ENCODE peak calls at places on chromosomes 6 and 20, in seven cellular contexts. One of them, this sample, is unnamed.

GRCh38 chr20:19867940-19868371 is 109.9 kb downstream of the RIN2 start:
- DNase-seq in ACHN: no peak
- DNase-seq in CD8-positive, alpha-beta T cell: no peak
- DNase-seq in H54: no peak
- DNase-seq in ovary: no peak
- DNase-seq in T follicular helper cell: no peak
- DNase-seq in cerebellar cortex: no peak
- DNase-seq in this sample: no peak

GRCh38 chr6:15443119-15443518 is 197.2 kb downstream of the JARID2 start:
- DNase-seq in ACHN: peak
- DNase-seq in CD8-positive, alpha-beta T cell: no peak
- DNase-seq in H54: peak
- DNase-seq in ovary: no peak
- DNase-seq in T follicular helper cell: no peak
- DNase-seq in cerebellar cortex: no peak
- DNase-seq in this sample: no peak

GRCh38 chr6:1703923-1704322 is 94.2 kb downstream of the FOXC1 start:
- DNase-seq in ACHN: no peak
- DNase-seq in CD8-positive, alpha-beta T cell: no peak
- DNase-seq in H54: no peak
- DNase-seq in ovary: no peak
- DNase-seq in T follicular helper cell: no peak
- DNase-seq in cerebellar cortex: no peak
- DNase-seq in this sample: no peak

GRCh38 chr20:1894471-1894950 is 696 bp upstream of the SIRPA start:
- DNase-seq in ACHN: peak
- DNase-seq in CD8-positive, alpha-beta T cell: no peak
- DNase-seq in H54: peak
- DNase-seq in ovary: peak
- DNase-seq in T follicular helper cell: no peak
- DNase-seq in cerebellar cortex: no peak
- DNase-seq in this sample: no peak

GRCh38 chr6:8277769-8278168 is 157.6 kb downstream of the SLC35B3 start:
- DNase-seq in ACHN: no peak
- DNase-seq in CD8-positive, alpha-beta T cell: no peak
- DNase-seq in H54: no peak
- DNase-seq in ovary: no peak
- DNase-seq in T follicular helper cell: no peak
- DNase-seq in cerebellar cortex: no peak
- DNase-seq in this sample: no peak

GRCh38 chr6:98827295-98828159 is 6.8 kb upstream of the POU3F2 start:
- DNase-seq in ACHN: no peak
- DNase-seq in CD8-positive, alpha-beta T cell: no peak
- DNase-seq in H54: no peak
- DNase-seq in ovary: no peak
- DNase-seq in T follicular helper cell: no peak
- DNase-seq in cerebellar cortex: no peak
- DNase-seq in this sample: no peak

GRCh38 chr6:126620747-126621146 is 280.8 kb downstream of the CENPW start:
- DNase-seq in ACHN: no peak
- DNase-seq in CD8-positive, alpha-beta T cell: no peak
- DNase-seq in H54: no peak
- DNase-seq in ovary: no peak
- DNase-seq in T follicular helper cell: no peak
- DNase-seq in cerebellar cortex: no peak
- DNase-seq in this sample: no peak

GRCh38 chr6:15495375-15495901 is 167.4 kb downstream of the DTNBP1 start:
- DNase-seq in ACHN: no peak
- DNase-seq in CD8-positive, alpha-beta T cell: no peak
- DNase-seq in H54: no peak
- DNase-seq in ovary: no peak
- DNase-seq in T follicular helper cell: no peak
- DNase-seq in cerebellar cortex: no peak
- DNase-seq in this sample: no peak

GRCh38 chr6:138346302-138347195 is 31.2 kb upstream of the SMIM28 start:
- DNase-seq in ACHN: peak
- DNase-seq in CD8-positive, alpha-beta T cell: no peak
- DNase-seq in H54: no peak
- DNase-seq in ovary: no peak
- DNase-seq in T follicular helper cell: no peak
- DNase-seq in cerebellar cortex: no peak
- DNase-seq in this sample: no peak

GRCh38 chr6:15841937-15842698 is 179.3 kb upstream of the DTNBP1 start:
- DNase-seq in ACHN: no peak
- DNase-seq in CD8-positive, alpha-beta T cell: no peak
- DNase-seq in H54: no peak
- DNase-seq in ovary: no peak
- DNase-seq in T follicular helper cell: no peak
- DNase-seq in cerebellar cortex: peak
- DNase-seq in this sample: no peak

GRCh38 chr6:19789100-19789805 is 47.9 kb upstream of the ID4 start:
- DNase-seq in ACHN: no peak
- DNase-seq in CD8-positive, alpha-beta T cell: no peak
- DNase-seq in H54: no peak
- DNase-seq in ovary: no peak
- DNase-seq in T follicular helper cell: no peak
- DNase-seq in cerebellar cortex: no peak
- DNase-seq in this sample: no peak

GRCh38 chr20:11296951-11297350 is 620.7 kb upstream of the BTBD3 start:
- DNase-seq in ACHN: no peak
- DNase-seq in CD8-positive, alpha-beta T cell: no peak
- DNase-seq in H54: no peak
- DNase-seq in ovary: no peak
- DNase-seq in T follicular helper cell: no peak
- DNase-seq in cerebellar cortex: no peak
- DNase-seq in this sample: no peak

GRCh38 chr6:6740595-6740994 is 152.1 kb downstream of the LY86 start:
- DNase-seq in ACHN: no peak
- DNase-seq in CD8-positive, alpha-beta T cell: no peak
- DNase-seq in H54: no peak
- DNase-seq in ovary: no peak
- DNase-seq in T follicular helper cell: no peak
- DNase-seq in cerebellar cortex: no peak
- DNase-seq in this sample: no peak

GRCh38 chr6:69867075-69867911 is 937 bp downstream of the COL19A1 start:
- DNase-seq in ACHN: peak
- DNase-seq in CD8-positive, alpha-beta T cell: peak
- DNase-seq in H54: no peak
- DNase-seq in ovary: peak
- DNase-seq in T follicular helper cell: peak
- DNase-seq in cerebellar cortex: peak
- DNase-seq in this sample: peak

GRCh38 chr20:3382836-3383235 is 24.6 kb downstream of the DNAAF9 start:
- DNase-seq in ACHN: no peak
- DNase-seq in CD8-positive, alpha-beta T cell: no peak
- DNase-seq in H54: no peak
- DNase-seq in ovary: no peak
- DNase-seq in T follicular helper cell: no peak
- DNase-seq in cerebellar cortex: no peak
- DNase-seq in this sample: no peak

GRCh38 chr20:52889225-52889624 is 82.9 kb upstream of the TSHZ2 start:
- DNase-seq in ACHN: no peak
- DNase-seq in CD8-positive, alpha-beta T cell: no peak
- DNase-seq in H54: no peak
- DNase-seq in ovary: no peak
- DNase-seq in T follicular helper cell: no peak
- DNase-seq in cerebellar cortex: no peak
- DNase-seq in this sample: no peak

GRCh38 chr20:36865076-36865860 is 10.7 kb upstream of the TLDC2 start:
- DNase-seq in ACHN: no peak
- DNase-seq in CD8-positive, alpha-beta T cell: no peak
- DNase-seq in H54: no peak
- DNase-seq in ovary: no peak
- DNase-seq in T follicular helper cell: no peak
- DNase-seq in cerebellar cortex: no peak
- DNase-seq in this sample: no peak

GRCh38 chr6:17589402-17590116 is 10.5 kb upstream of the FAM8A1 start:
- DNase-seq in ACHN: peak
- DNase-seq in CD8-positive, alpha-beta T cell: no peak
- DNase-seq in H54: peak
- DNase-seq in ovary: no peak
- DNase-seq in T follicular helper cell: no peak
- DNase-seq in cerebellar cortex: no peak
- DNase-seq in this sample: no peak

GRCh38 chr20:26163890-26164289 is 467.2 kb upstream of the ZNF337 start:
- DNase-seq in ACHN: peak
- DNase-seq in CD8-positive, alpha-beta T cell: no peak
- DNase-seq in H54: peak
- DNase-seq in ovary: no peak
- DNase-seq in T follicular helper cell: no peak
- DNase-seq in cerebellar cortex: no peak
- DNase-seq in this sample: no peak

GRCh38 chr6:27847706-27848105 is 64.5 kb downstream of the OR2B2 start:
- DNase-seq in ACHN: no peak
- DNase-seq in CD8-positive, alpha-beta T cell: no peak
- DNase-seq in H54: no peak
- DNase-seq in ovary: no peak
- DNase-seq in T follicular helper cell: no peak
- DNase-seq in cerebellar cortex: no peak
- DNase-seq in this sample: no peak

GRCh38 chr6:89843070-89843469 is 13.4 kb downstream of the CASP8AP2 start:
- DNase-seq in ACHN: no peak
- DNase-seq in CD8-positive, alpha-beta T cell: no peak
- DNase-seq in H54: no peak
- DNase-seq in ovary: no peak
- DNase-seq in T follicular helper cell: no peak
- DNase-seq in cerebellar cortex: no peak
- DNase-seq in this sample: no peak

GRCh38 chr20:12153616-12154015 is 235.9 kb downstream of the BTBD3 start:
- DNase-seq in ACHN: no peak
- DNase-seq in CD8-positive, alpha-beta T cell: no peak
- DNase-seq in H54: no peak
- DNase-seq in ovary: no peak
- DNase-seq in T follicular helper cell: no peak
- DNase-seq in cerebellar cortex: no peak
- DNase-seq in this sample: no peak

This sample was measured in T-helper 17 cell.